ENCODE peak calls at places on chromosomes 6 and 20, in eight cellular contexts. One of them, this sample, is unnamed.

GRCh38 chr6:36701401-36701991 is 3.9 kb downstream of the RAB44 start:
- DNase-seq in ELR: peak
- DNase-seq in uterus: no peak
- DNase-seq in fibroblast of mammary gland: no peak
- DNase-seq in IMR-90: no peak
- DNase-seq in pulmonary artery endothelial cell: no peak
- DNase-seq in HEK293T: no peak
- DNase-seq in right atrium auricular region: no peak
- DNase-seq in this sample: peak

GRCh38 chr6:27592481-27593199 is 119.7 kb upstream of the ZNF184 start:
- DNase-seq in fibroblast of mammary gland: peak
- DNase-seq in IMR-90: peak
- DNase-seq in ELR: peak
- DNase-seq in uterus: no peak
- DNase-seq in HEK293T: peak
- DNase-seq in right atrium auricular region: no peak
- DNase-seq in pulmonary artery endothelial cell: no peak
- DNase-seq in this sample: peak

GRCh38 chr20:37282558-37282957 is 6.9 kb upstream of the MANBAL start:
- DNase-seq in uterus: peak
- DNase-seq in HEK293T: no peak
- DNase-seq in right atrium auricular region: no peak
- DNase-seq in fibroblast of mammary gland: peak
- DNase-seq in pulmonary artery endothelial cell: no peak
- DNase-seq in IMR-90: peak
- DNase-seq in ELR: peak
- DNase-seq in this sample: peak

GRCh38 chr20:4507288-4507719 is 214.4 kb upstream of the PRND start:
- DNase-seq in IMR-90: peak
- DNase-seq in HEK293T: no peak
- DNase-seq in pulmonary artery endothelial cell: peak
- DNase-seq in ELR: peak
- DNase-seq in fibroblast of mammary gland: peak
- DNase-seq in uterus: no peak
- DNase-seq in right atrium auricular region: no peak
- DNase-seq in this sample: peak

GRCh38 chr6:110255356-110255755 is 75.1 kb downstream of the CDC40 start:
- DNase-seq in pulmonary artery endothelial cell: no peak
- DNase-seq in IMR-90: peak
- DNase-seq in uterus: no peak
- DNase-seq in fibroblast of mammary gland: peak
- DNase-seq in right atrium auricular region: no peak
- DNase-seq in ELR: peak
- DNase-seq in HEK293T: peak
- DNase-seq in this sample: peak

GRCh38 chr6:105794870-105795269 is 291.3 kb upstream of the PRDM1 start:
- DNase-seq in IMR-90: no peak
- DNase-seq in pulmonary artery endothelial cell: no peak
- DNase-seq in uterus: no peak
- DNase-seq in fibroblast of mammary gland: no peak
- DNase-seq in HEK293T: no peak
- DNase-seq in ELR: no peak
- DNase-seq in right atrium auricular region: no peak
- DNase-seq in this sample: no peak

GRCh38 chr20:51340451-51340840 is 202.1 kb downstream of the NFATC2 start:
- DNase-seq in uterus: no peak
- DNase-seq in right atrium auricular region: no peak
- DNase-seq in ELR: peak
- DNase-seq in IMR-90: no peak
- DNase-seq in pulmonary artery endothelial cell: no peak
- DNase-seq in HEK293T: peak
- DNase-seq in fibroblast of mammary gland: no peak
- DNase-seq in this sample: no peak

GRCh38 chr6:40922281-40922680 is 116.7 kb downstream of the UNC5CL start:
- DNase-seq in right atrium auricular region: no peak
- DNase-seq in fibroblast of mammary gland: peak
- DNase-seq in IMR-90: peak
- DNase-seq in pulmonary artery endothelial cell: no peak
- DNase-seq in HEK293T: no peak
- DNase-seq in uterus: no peak
- DNase-seq in ELR: peak
- DNase-seq in this sample: no peak

GRCh38 chr6:25172819-25173218 is 106.4 kb upstream of the CARMIL1 start:
- DNase-seq in ELR: peak
- DNase-seq in HEK293T: no peak
- DNase-seq in right atrium auricular region: no peak
- DNase-seq in fibroblast of mammary gland: peak
- DNase-seq in uterus: no peak
- DNase-seq in IMR-90: peak
- DNase-seq in pulmonary artery endothelial cell: no peak
- DNase-seq in this sample: peak

GRCh38 chr6:13303668-13304017 is 24.7 kb downstream of the TBC1D7 start:
- DNase-seq in HEK293T: no peak
- DNase-seq in fibroblast of mammary gland: peak
- DNase-seq in uterus: peak
- DNase-seq in ELR: peak
- DNase-seq in right atrium auricular region: peak
- DNase-seq in IMR-90: peak
- DNase-seq in pulmonary artery endothelial cell: peak
- DNase-seq in this sample: peak

GRCh38 chr20:2026004-2026403 is 32.1 kb upstream of the PDYN start:
- DNase-seq in ELR: no peak
- DNase-seq in pulmonary artery endothelial cell: no peak
- DNase-seq in IMR-90: no peak
- DNase-seq in HEK293T: no peak
- DNase-seq in uterus: no peak
- DNase-seq in right atrium auricular region: no peak
- DNase-seq in fibroblast of mammary gland: no peak
- DNase-seq in this sample: no peak

GRCh38 chr6:4903751-4904370 is 100.0 kb downstream of the RPP40 start:
- DNase-seq in pulmonary artery endothelial cell: no peak
- DNase-seq in fibroblast of mammary gland: no peak
- DNase-seq in HEK293T: no peak
- DNase-seq in IMR-90: no peak
- DNase-seq in uterus: peak
- DNase-seq in ELR: no peak
- DNase-seq in right atrium auricular region: no peak
- DNase-seq in this sample: no peak

GRCh38 chr6:13402711-13403110 is 74.4 kb upstream of the TBC1D7 start:
- DNase-seq in ELR: no peak
- DNase-seq in fibroblast of mammary gland: no peak
- DNase-seq in right atrium auricular region: no peak
- DNase-seq in IMR-90: no peak
- DNase-seq in HEK293T: no peak
- DNase-seq in pulmonary artery endothelial cell: no peak
- DNase-seq in uterus: no peak
- DNase-seq in this sample: no peak

GRCh38 chr6:37819177-37819801 is at the start of gene ZFAND3:
- DNase-seq in right atrium auricular region: peak
- DNase-seq in IMR-90: peak
- DNase-seq in pulmonary artery endothelial cell: peak
- DNase-seq in ELR: peak
- DNase-seq in HEK293T: peak
- DNase-seq in uterus: peak
- DNase-seq in fibroblast of mammary gland: peak
- DNase-seq in this sample: peak

GRCh38 chr20:3000852-3001523 is 42.4 kb upstream of the GNRH2 start:
- DNase-seq in pulmonary artery endothelial cell: no peak
- DNase-seq in uterus: no peak
- DNase-seq in fibroblast of mammary gland: peak
- DNase-seq in HEK293T: peak
- DNase-seq in ELR: peak
- DNase-seq in right atrium auricular region: no peak
- DNase-seq in IMR-90: peak
- DNase-seq in this sample: peak

GRCh38 chr6:33858053-33858475 is 54.3 kb upstream of the MLN start:
- DNase-seq in ELR: no peak
- DNase-seq in pulmonary artery endothelial cell: no peak
- DNase-seq in HEK293T: no peak
- DNase-seq in right atrium auricular region: no peak
- DNase-seq in IMR-90: no peak
- DNase-seq in fibroblast of mammary gland: peak
- DNase-seq in uterus: no peak
- DNase-seq in this sample: no peak

GRCh38 chr20:56750430-56750829 is 121.3 kb downstream of the TFAP2C start:
- DNase-seq in fibroblast of mammary gland: no peak
- DNase-seq in uterus: no peak
- DNase-seq in pulmonary artery endothelial cell: no peak
- DNase-seq in ELR: no peak
- DNase-seq in right atrium auricular region: no peak
- DNase-seq in IMR-90: no peak
- DNase-seq in HEK293T: no peak
- DNase-seq in this sample: no peak

GRCh38 chr6:8857160-8857559 is 421.8 kb upstream of the SLC35B3 start:
- DNase-seq in IMR-90: no peak
- DNase-seq in fibroblast of mammary gland: no peak
- DNase-seq in ELR: no peak
- DNase-seq in HEK293T: no peak
- DNase-seq in pulmonary artery endothelial cell: no peak
- DNase-seq in uterus: no peak
- DNase-seq in right atrium auricular region: no peak
- DNase-seq in this sample: no peak

GRCh38 chr20:23092409-23092756 is 6.3 kb upstream of the CD93 start:
- DNase-seq in IMR-90: no peak
- DNase-seq in fibroblast of mammary gland: peak
- DNase-seq in ELR: no peak
- DNase-seq in pulmonary artery endothelial cell: peak
- DNase-seq in HEK293T: no peak
- DNase-seq in right atrium auricular region: no peak
- DNase-seq in uterus: no peak
- DNase-seq in this sample: no peak

GRCh38 chr6:111011360-111012142 is 29.7 kb downstream of the RPF2 start:
- DNase-seq in ELR: peak
- DNase-seq in right atrium auricular region: no peak
- DNase-seq in fibroblast of mammary gland: peak
- DNase-seq in uterus: no peak
- DNase-seq in HEK293T: peak
- DNase-seq in IMR-90: peak
- DNase-seq in pulmonary artery endothelial cell: no peak
- DNase-seq in this sample: peak

GRCh38 chr20:24805456-24806233 is 143.4 kb upstream of the CST7 start:
- DNase-seq in HEK293T: no peak
- DNase-seq in IMR-90: no peak
- DNase-seq in pulmonary artery endothelial cell: no peak
- DNase-seq in fibroblast of mammary gland: no peak
- DNase-seq in right atrium auricular region: no peak
- DNase-seq in ELR: no peak
- DNase-seq in uterus: no peak
- DNase-seq in this sample: no peak

GRCh38 chr20:24873015-24873620 is 76.0 kb upstream of the CST7 start:
- DNase-seq in uterus: no peak
- DNase-seq in right atrium auricular region: peak
- DNase-seq in fibroblast of mammary gland: no peak
- DNase-seq in HEK293T: no peak
- DNase-seq in ELR: no peak
- DNase-seq in IMR-90: no peak
- DNase-seq in pulmonary artery endothelial cell: no peak
- DNase-seq in this sample: no peak